ENCODE peak calls at places on chromosomes 7 and 10, in seven cellular contexts. B, A, G, O, D, W and H are unnamed samples.

GRCh38 chr7:30828591-30828990 is 57.4 kb downstream of the MINDY4 start:
- DNase-seq in B (no peak), A (no peak), G (no peak), O (no peak), D (no peak), W (no peak), H (no peak)

GRCh38 chr7:82382276-82382675 is 61.3 kb downstream of the CACNA2D1 start:
- DNase-seq in B (no peak), A (no peak), G (no peak), O (peak; percentile 93), D (no peak), W (no peak), H (no peak)

GRCh38 chr7:3043544-3044395 is at the start of gene CARD11:
- DNase-seq in B (peak; percentile 53), A (no peak), G (no peak), O (no peak), D (no peak), W (no peak), H (no peak)

GRCh38 chr7:92631830-92632487 is 41.8 kb upstream of the FAM133B start:
- DNase-seq in B (no peak), A (no peak), G (no peak), O (no peak), D (no peak), W (no peak), H (no peak)

GRCh38 chr10:119933179-119933578 is 40.6 kb downstream of the SEC23IP start:
- DNase-seq in B (peak; percentile 35), A (no peak), G (no peak), O (peak; percentile 78), D (no peak), W (peak; percentile 16), H (no peak)

GRCh38 chr10:61600389-61600788 is 62.3 kb upstream of the CABCOCO1 start:
- DNase-seq in B (no peak), A (no peak), G (no peak), O (no peak), D (no peak), W (no peak), H (no peak)

GRCh38 chr7:44217852-44218402 is 17.1 kb downstream of the YKT6 start:
- DNase-seq in B (no peak), A (no peak), G (no peak), O (no peak), D (no peak), W (no peak), H (peak; percentile 32)

GRCh38 chr7:130904031-130904757 is 170.2 kb upstream of the KLF14 start:
- DNase-seq in B (peak; percentile 70), A (peak; percentile 93), G (no peak), O (no peak), D (no peak), W (peak; percentile 85), H (peak; percentile 76)

GRCh38 chr10:26858707-26859034 is 2.1 kb downstream of the ABI1 start:
- DNase-seq in B (no peak), A (no peak), G (no peak), O (no peak), D (no peak), W (no peak), H (no peak)
- H3K4me3 ChIP-seq in B (peak overlapping the region; percentile 95), A (peak overlapping the region; percentile 95), G (peak overlapping the region; percentile 11), O (peak overlapping the region; percentile 96), D (peak overlapping the region; percentile 73), W (peak overlapping the region; percentile 100), H (no peak overlapping the region)

DNA sequence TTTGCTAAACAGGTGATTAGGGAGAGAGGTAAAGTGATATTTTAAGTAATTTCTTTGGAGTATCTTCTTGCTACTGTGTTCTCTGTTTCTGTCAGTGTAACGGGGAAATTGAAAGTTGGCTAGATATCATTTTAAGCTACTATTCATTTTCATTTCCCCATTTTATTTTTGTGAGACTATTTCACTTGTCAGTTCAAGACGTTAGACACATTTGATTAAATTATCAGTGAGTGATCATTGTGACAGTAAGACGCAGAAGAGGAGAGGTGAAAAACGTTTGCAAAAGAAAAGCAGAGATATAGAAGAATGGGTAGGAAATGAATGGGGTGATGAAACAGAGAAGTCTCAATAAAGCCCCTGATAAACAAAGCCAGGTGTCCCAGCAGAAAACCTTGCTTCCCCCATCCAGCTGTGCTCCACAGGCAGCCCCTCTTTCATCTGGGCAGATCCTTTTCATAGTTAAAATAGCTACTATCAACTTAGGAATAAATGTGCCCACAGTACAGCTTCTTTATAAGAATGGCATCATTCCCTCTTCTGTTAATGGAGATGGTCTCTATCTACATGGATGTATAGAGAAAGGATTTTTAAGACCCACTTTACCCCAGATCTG is 137.9 kb upstream of the ITGB1 start:
- DNase-seq in B (no peak), A (no peak), G (no peak), O (no peak), D (no peak), W (no peak), H (no peak)
- H3K4me1 ChIP-seq in B (no peaks in the 10 kb centered on the region), A (no peaks in the 10 kb centered on the region), G (no peaks in the 10 kb centered on the region), O (peaks cover 8% of the 10 kb centered on the region), D (no peaks in the 10 kb centered on the region), W (no peaks in the 10 kb centered on the region), H (no peaks in the 10 kb centered on the region)

DNA sequence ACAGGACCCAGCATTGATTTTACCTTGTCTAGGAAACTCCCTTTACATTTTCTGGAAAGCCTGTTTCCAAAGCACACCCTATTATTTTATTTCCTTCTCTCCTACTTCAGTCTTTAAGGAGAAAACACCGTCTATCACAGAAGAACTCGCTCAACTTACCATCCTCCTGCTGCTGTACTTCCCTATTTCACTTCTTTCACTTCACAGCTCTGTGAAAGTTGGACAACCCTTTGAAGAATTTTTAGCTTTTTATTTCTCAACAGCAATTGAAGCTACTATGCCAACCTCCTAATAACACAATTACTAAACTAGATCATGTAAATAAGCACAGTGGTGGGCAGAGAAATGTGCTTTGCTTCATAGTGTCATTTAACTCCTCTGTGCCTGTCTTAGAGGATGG is 166.5 kb downstream of the TFEC start:
- DNase-seq in B (no peak), A (no peak), G (no peak), O (no peak), D (no peak), W (no peak), H (no peak)
- H3K27me3 ChIP-seq in B (no peaks in the 10 kb centered on the region), A (no peaks in the 10 kb centered on the region), G (no peaks in the 10 kb centered on the region), O (no peaks in the 10 kb centered on the region), D (no peaks in the 10 kb centered on the region), W (no peaks in the 10 kb centered on the region), H (no peaks in the 10 kb centered on the region)

GRCh38 chr7:129781128-129781855 is 169.8 kb downstream of the NRF1 start:
- DNase-seq in B (no peak), A (peak; percentile 7), G (no peak), O (no peak), D (no peak), W (no peak), H (no peak)
- H3K4me3 ChIP-seq in B (no peak overlapping the region), A (peak overlapping the region; percentile 87), G (no peak overlapping the region), O (peak overlapping the region; percentile 41), D (peak overlapping the region; percentile 70), W (peak overlapping the region; percentile 75), H (no peak overlapping the region)

GRCh38 chr10:11245510-11245909 is 227.8 kb downstream of the CELF2 start:
- DNase-seq in B (peak; percentile 12), A (no peak), G (no peak), O (no peak), D (no peak), W (no peak), H (no peak)

GRCh38 chr10:11246752-11247467 is 229.2 kb downstream of the CELF2 start:
- DNase-seq in B (no peak), A (no peak), G (no peak), O (no peak), D (no peak), W (no peak), H (no peak)

GRCh38 chr10:11245095-11245479 is 227.4 kb downstream of the CELF2 start:
- DNase-seq in B (no peak), A (no peak), G (no peak), O (no peak), D (no peak), W (no peak), H (no peak)

GRCh38 chr10:11243425-11244222 is 226.0 kb downstream of the CELF2 start:
- DNase-seq in B (no peak), A (no peak), G (no peak), O (no peak), D (no peak), W (no peak), H (no peak)

GRCh38 chr10:11245981-11246590 is 228.4 kb downstream of the CELF2 start:
- DNase-seq in B (no peak), A (no peak), G (no peak), O (no peak), D (no peak), W (no peak), H (no peak)
- H3K4me1 ChIP-seq in B (no peaks in the 10 kb centered on the region), A (no peaks in the 10 kb centered on the region), G (peaks cover 12% of the 10 kb centered on the region), O (peaks cover 13% of the 10 kb centered on the region), D (peaks cover 7% of the 10 kb centered on the region), W (no peaks in the 10 kb centered on the region), H (no peaks in the 10 kb centered on the region)